ENCODE peak calls at places on chromosomes 2 and 18, in ten cellular contexts. One of them, this sample, is unnamed.

GRCh38 chr2:102258386-102259074 is 52.8 kb upstream of the IL1RL1 start:
- DNase-seq in heart left ventricle: no peak
- DNase-seq in fibroblast of pulmonary artery: peak
- DNase-seq in upper lobe of right lung: no peak
- DNase-seq in astrocyte of the spinal cord: peak
- DNase-seq in GM06990: no peak
- DNase-seq in GM23338: no peak
- DNase-seq in astrocyte of the cerebellum: peak
- DNase-seq in H1: no peak
- DNase-seq in A673: no peak
- DNase-seq in this sample: peak

GRCh38 chr18:73688851-73689659 is 458.6 kb downstream of the FBXO15 start:
- DNase-seq in heart left ventricle: no peak
- DNase-seq in fibroblast of pulmonary artery: peak
- DNase-seq in upper lobe of right lung: no peak
- DNase-seq in astrocyte of the spinal cord: peak
- DNase-seq in GM06990: no peak
- DNase-seq in GM23338: peak
- DNase-seq in astrocyte of the cerebellum: peak
- DNase-seq in H1: no peak
- DNase-seq in A673: peak
- DNase-seq in this sample: peak

GRCh38 chr2:27914793-27915175 is 24.3 kb downstream of the BABAM2 start:
- DNase-seq in heart left ventricle: no peak
- DNase-seq in fibroblast of pulmonary artery: no peak
- DNase-seq in upper lobe of right lung: no peak
- DNase-seq in astrocyte of the spinal cord: no peak
- DNase-seq in GM06990: no peak
- DNase-seq in GM23338: no peak
- DNase-seq in astrocyte of the cerebellum: no peak
- DNase-seq in H1: no peak
- DNase-seq in A673: no peak
- DNase-seq in this sample: no peak

GRCh38 chr2:137508739-137509384 is 455.4 kb upstream of the HNMT start:
- DNase-seq in heart left ventricle: no peak
- DNase-seq in fibroblast of pulmonary artery: no peak
- DNase-seq in upper lobe of right lung: no peak
- DNase-seq in astrocyte of the spinal cord: no peak
- DNase-seq in GM06990: no peak
- DNase-seq in GM23338: peak
- DNase-seq in astrocyte of the cerebellum: no peak
- DNase-seq in H1: no peak
- DNase-seq in A673: no peak
- DNase-seq in this sample: no peak

GRCh38 chr2:113173563-113174368 is at the start of gene PSD4:
- DNase-seq in heart left ventricle: peak
- DNase-seq in fibroblast of pulmonary artery: no peak
- DNase-seq in upper lobe of right lung: peak
- DNase-seq in astrocyte of the spinal cord: no peak
- DNase-seq in GM06990: peak
- DNase-seq in GM23338: no peak
- DNase-seq in astrocyte of the cerebellum: no peak
- DNase-seq in H1: no peak
- DNase-seq in A673: no peak
- DNase-seq in this sample: peak

GRCh38 chr2:211014376-211014775 is 458.0 kb downstream of the CPS1 start:
- DNase-seq in heart left ventricle: no peak
- DNase-seq in fibroblast of pulmonary artery: peak
- DNase-seq in upper lobe of right lung: no peak
- DNase-seq in astrocyte of the spinal cord: no peak
- DNase-seq in GM06990: no peak
- DNase-seq in GM23338: no peak
- DNase-seq in astrocyte of the cerebellum: no peak
- DNase-seq in H1: no peak
- DNase-seq in A673: no peak
- DNase-seq in this sample: no peak

GRCh38 chr2:3628241-3628679 is 29.7 kb upstream of the ALLC start:
- DNase-seq in heart left ventricle: no peak
- DNase-seq in fibroblast of pulmonary artery: no peak
- DNase-seq in upper lobe of right lung: peak
- DNase-seq in astrocyte of the spinal cord: no peak
- DNase-seq in GM06990: no peak
- DNase-seq in GM23338: no peak
- DNase-seq in astrocyte of the cerebellum: no peak
- DNase-seq in H1: peak
- DNase-seq in A673: no peak
- DNase-seq in this sample: no peak

GRCh38 chr2:178250429-178250828 is 56.1 kb downstream of the OSBPL6 start:
- DNase-seq in heart left ventricle: no peak
- DNase-seq in fibroblast of pulmonary artery: peak
- DNase-seq in upper lobe of right lung: no peak
- DNase-seq in astrocyte of the spinal cord: no peak
- DNase-seq in GM06990: no peak
- DNase-seq in GM23338: no peak
- DNase-seq in astrocyte of the cerebellum: no peak
- DNase-seq in H1: no peak
- DNase-seq in A673: no peak
- DNase-seq in this sample: no peak

GRCh38 chr2:56184500-56184996 is 758 bp downstream of the CCDC85A start:
- DNase-seq in heart left ventricle: peak
- DNase-seq in fibroblast of pulmonary artery: no peak
- DNase-seq in upper lobe of right lung: peak
- DNase-seq in astrocyte of the spinal cord: no peak
- DNase-seq in GM06990: peak
- DNase-seq in GM23338: peak
- DNase-seq in astrocyte of the cerebellum: no peak
- DNase-seq in H1: peak
- DNase-seq in A673: no peak
- DNase-seq in this sample: peak

GRCh38 chr18:75374466-75374865 is 53.0 kb downstream of the SMIM21 start:
- DNase-seq in heart left ventricle: no peak
- DNase-seq in fibroblast of pulmonary artery: no peak
- DNase-seq in upper lobe of right lung: no peak
- DNase-seq in astrocyte of the spinal cord: no peak
- DNase-seq in GM06990: no peak
- DNase-seq in GM23338: no peak
- DNase-seq in astrocyte of the cerebellum: peak
- DNase-seq in H1: no peak
- DNase-seq in A673: no peak
- DNase-seq in this sample: no peak

GRCh38 chr2:28287261-28287915 is 105.3 kb upstream of the FOSL2 start:
- DNase-seq in heart left ventricle: no peak
- DNase-seq in fibroblast of pulmonary artery: no peak
- DNase-seq in upper lobe of right lung: no peak
- DNase-seq in astrocyte of the spinal cord: no peak
- DNase-seq in GM06990: no peak
- DNase-seq in GM23338: no peak
- DNase-seq in astrocyte of the cerebellum: no peak
- DNase-seq in H1: no peak
- DNase-seq in A673: no peak
- DNase-seq in this sample: peak

GRCh38 chr2:134917219-134917957 is 1.2 kb upstream of the CCNT2 start:
- DNase-seq in heart left ventricle: peak
- DNase-seq in fibroblast of pulmonary artery: no peak
- DNase-seq in upper lobe of right lung: peak
- DNase-seq in astrocyte of the spinal cord: no peak
- DNase-seq in GM06990: peak
- DNase-seq in GM23338: peak
- DNase-seq in astrocyte of the cerebellum: no peak
- DNase-seq in H1: no peak
- DNase-seq in A673: peak
- DNase-seq in this sample: no peak

GRCh38 chr2:2324565-2325101 is 6.4 kb downstream of the MYT1L start:
- DNase-seq in heart left ventricle: no peak
- DNase-seq in fibroblast of pulmonary artery: no peak
- DNase-seq in upper lobe of right lung: no peak
- DNase-seq in astrocyte of the spinal cord: no peak
- DNase-seq in GM06990: no peak
- DNase-seq in GM23338: peak
- DNase-seq in astrocyte of the cerebellum: no peak
- DNase-seq in H1: no peak
- DNase-seq in A673: no peak
- DNase-seq in this sample: no peak

GRCh38 chr2:179861777-179862117 is 335 bp upstream of the ZNF385B start:
- DNase-seq in heart left ventricle: no peak
- DNase-seq in fibroblast of pulmonary artery: peak
- DNase-seq in upper lobe of right lung: peak
- DNase-seq in astrocyte of the spinal cord: peak
- DNase-seq in GM06990: no peak
- DNase-seq in GM23338: peak
- DNase-seq in astrocyte of the cerebellum: peak
- DNase-seq in H1: no peak
- DNase-seq in A673: no peak
- DNase-seq in this sample: peak

GRCh38 chr18:21548647-21549046 is 51.9 kb downstream of the ESCO1 start:
- DNase-seq in heart left ventricle: no peak
- DNase-seq in fibroblast of pulmonary artery: no peak
- DNase-seq in upper lobe of right lung: no peak
- DNase-seq in astrocyte of the spinal cord: no peak
- DNase-seq in GM06990: no peak
- DNase-seq in GM23338: no peak
- DNase-seq in astrocyte of the cerebellum: no peak
- DNase-seq in H1: no peak
- DNase-seq in A673: no peak
- DNase-seq in this sample: no peak

GRCh38 chr18:13254971-13255927 is 36.7 kb downstream of the LDLRAD4 start:
- DNase-seq in heart left ventricle: no peak
- DNase-seq in fibroblast of pulmonary artery: no peak
- DNase-seq in upper lobe of right lung: peak
- DNase-seq in astrocyte of the spinal cord: no peak
- DNase-seq in GM06990: no peak
- DNase-seq in GM23338: no peak
- DNase-seq in astrocyte of the cerebellum: no peak
- DNase-seq in H1: no peak
- DNase-seq in A673: no peak
- DNase-seq in this sample: no peak
- TF ChIP-seq CTCF in heart left ventricle: no peak
- TF ChIP-seq CTCF in fibroblast of pulmonary artery: no peak
- TF ChIP-seq CTCF in upper lobe of right lung: no peak
- TF ChIP-seq CTCF in astrocyte of the spinal cord: no peak
- TF ChIP-seq CTCF in GM06990: no peak
- TF ChIP-seq CTCF in GM23338: no peak
- TF ChIP-seq CTCF in astrocyte of the cerebellum: no peak
- TF ChIP-seq CTCF in H1: no peak
- TF ChIP-seq CTCF in A673: no peak
- TF ChIP-seq CTCF in this sample: no peak

DNA sequence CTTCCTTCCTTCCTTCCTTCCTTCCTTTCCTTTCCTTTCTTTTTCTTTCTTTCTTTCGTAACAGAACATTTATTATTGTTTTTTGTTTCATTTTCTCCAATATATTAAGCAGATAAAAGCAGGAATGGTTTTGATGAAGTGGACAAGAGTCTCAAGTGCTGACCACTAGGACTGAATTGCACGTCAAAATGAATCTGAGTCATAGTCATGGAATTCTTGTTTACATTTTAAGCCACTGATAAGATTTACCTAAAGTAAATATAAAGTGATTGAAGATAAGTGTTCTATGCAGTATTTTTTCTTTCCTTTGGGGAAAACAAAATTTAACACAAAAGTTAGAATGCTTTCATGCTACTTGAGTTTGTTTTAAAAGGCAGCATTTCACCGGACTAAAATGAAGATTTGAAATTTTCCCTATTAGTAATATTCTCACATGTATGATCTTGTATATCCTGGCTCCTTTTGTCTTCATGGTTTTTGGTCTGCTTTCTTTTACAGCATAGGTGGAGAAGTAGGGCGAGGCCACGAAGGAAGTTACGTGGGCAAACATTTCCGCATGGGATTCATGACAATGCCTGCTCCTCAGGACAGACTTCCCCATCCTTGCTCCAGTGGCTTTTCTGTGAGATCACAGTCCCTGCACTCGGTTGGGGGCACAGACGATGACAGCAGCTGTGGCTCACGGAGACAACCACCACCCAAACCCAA is 113.5 kb downstream of the NYAP2 start:
- DNase-seq in heart left ventricle: no peak
- DNase-seq in fibroblast of pulmonary artery: peak
- DNase-seq in upper lobe of right lung: no peak
- DNase-seq in astrocyte of the spinal cord: peak
- DNase-seq in GM06990: no peak
- DNase-seq in GM23338: no peak
- DNase-seq in astrocyte of the cerebellum: peak
- DNase-seq in H1: no peak
- DNase-seq in A673: no peak
- DNase-seq in this sample: no peak
- H3K4me3 ChIP-seq in heart left ventricle: no peak
- H3K4me3 ChIP-seq in fibroblast of pulmonary artery: no peak
- H3K4me3 ChIP-seq in upper lobe of right lung: no peak
- H3K4me3 ChIP-seq in astrocyte of the spinal cord: no peak
- H3K4me3 ChIP-seq in GM06990: no peak
- H3K4me3 ChIP-seq in GM23338: no peak
- H3K4me3 ChIP-seq in astrocyte of the cerebellum: no peak
- H3K4me3 ChIP-seq in H1: no peak
- H3K4me3 ChIP-seq in A673: no peak
- H3K4me3 ChIP-seq in this sample: no peak

DNA sequence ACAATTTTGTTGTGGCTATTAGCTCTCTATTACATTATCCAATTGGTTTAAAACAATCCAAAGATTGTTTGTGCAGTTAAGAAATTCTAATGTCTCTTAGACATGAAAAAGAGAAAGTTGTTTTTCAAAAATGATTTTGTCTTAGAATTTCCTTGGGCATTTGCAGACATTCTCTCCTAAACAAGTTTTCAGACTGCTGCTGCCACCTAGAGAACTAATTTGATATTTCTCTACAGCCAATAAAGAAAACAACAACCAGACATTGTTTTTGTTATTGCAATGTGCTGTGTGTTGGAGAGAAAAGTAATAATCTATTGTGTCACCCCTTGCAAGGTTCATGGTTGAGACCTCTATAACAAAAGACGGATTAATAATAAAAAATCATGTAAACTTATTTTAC is 119.0 kb upstream of the SYT4 start:
- DNase-seq in heart left ventricle: no peak
- DNase-seq in fibroblast of pulmonary artery: peak
- DNase-seq in upper lobe of right lung: no peak
- DNase-seq in astrocyte of the spinal cord: peak
- DNase-seq in GM06990: no peak
- DNase-seq in GM23338: peak
- DNase-seq in astrocyte of the cerebellum: peak
- DNase-seq in H1: no peak
- DNase-seq in A673: peak
- DNase-seq in this sample: peak
- TF ChIP-seq CTCF in heart left ventricle: no peak
- TF ChIP-seq CTCF in fibroblast of pulmonary artery: peak
- TF ChIP-seq CTCF in upper lobe of right lung: peak
- TF ChIP-seq CTCF in astrocyte of the spinal cord: peak
- TF ChIP-seq CTCF in GM06990: peak
- TF ChIP-seq CTCF in GM23338: peak
- TF ChIP-seq CTCF in astrocyte of the cerebellum: peak
- TF ChIP-seq CTCF in H1: peak
- TF ChIP-seq CTCF in A673: peak
- TF ChIP-seq CTCF in this sample: peak

DNA sequence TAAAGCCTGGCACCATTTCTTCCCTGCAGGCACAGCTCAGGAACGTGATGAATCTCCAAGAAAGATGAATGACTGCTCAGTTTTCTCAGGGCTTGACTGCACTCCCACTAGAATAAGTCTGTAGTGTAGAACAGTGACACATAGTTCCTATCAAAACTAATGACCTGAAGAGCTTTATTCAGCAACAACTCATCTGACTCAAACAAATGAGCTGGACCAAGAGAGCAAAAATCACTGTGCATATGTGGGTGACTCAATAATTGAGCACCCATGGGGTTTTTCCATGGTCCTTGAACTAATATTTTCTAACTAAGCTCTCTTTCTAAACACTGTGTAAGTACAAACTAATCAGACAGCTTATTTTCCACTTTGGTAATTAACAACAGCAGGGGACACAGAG is 61.1 kb upstream of the XDH start:
- DNase-seq in heart left ventricle: no peak
- DNase-seq in fibroblast of pulmonary artery: peak
- DNase-seq in upper lobe of right lung: no peak
- DNase-seq in astrocyte of the spinal cord: peak
- DNase-seq in GM06990: no peak
- DNase-seq in GM23338: no peak
- DNase-seq in astrocyte of the cerebellum: no peak
- DNase-seq in H1: no peak
- DNase-seq in A673: no peak
- DNase-seq in this sample: no peak
- H3K4me3 ChIP-seq in heart left ventricle: no peak
- H3K4me3 ChIP-seq in fibroblast of pulmonary artery: no peak
- H3K4me3 ChIP-seq in upper lobe of right lung: no peak
- H3K4me3 ChIP-seq in astrocyte of the spinal cord: no peak
- H3K4me3 ChIP-seq in GM06990: no peak
- H3K4me3 ChIP-seq in GM23338: no peak
- H3K4me3 ChIP-seq in astrocyte of the cerebellum: no peak
- H3K4me3 ChIP-seq in H1: no peak
- H3K4me3 ChIP-seq in A673: no peak
- H3K4me3 ChIP-seq in this sample: no peak

This sample was measured in cardiac fibroblast.